ENCODE peak calls at places on chromosomes 11 and 22, in four cellular contexts. R, Q, W and P are unnamed samples.

GRCh38 chr11:32173435-32173834 is 82.6 kb downstream of the RCN1 start:
- DNase-seq in R (peak; percentile 90), Q (no peak), W (peak; percentile 22), P (peak; percentile 75)

GRCh38 chr11:75498556-75499255 is 27.0 kb downstream of the GDPD5 start:
- DNase-seq in R (peak; percentile 69), Q (no peak), W (no peak), P (peak; percentile 25)

GRCh38 chr11:76787911-76788596 is 4.9 kb downstream of the TSKU start:
- DNase-seq in R (peak; percentile 53), Q (no peak), W (no peak), P (peak; percentile 87)

GRCh38 chr11:86167499-86168161 is 76.9 kb upstream of the EED start:
- DNase-seq in R (no peak), Q (no peak), W (no peak), P (peak; percentile 44)

GRCh38 chr22:17928391-17928790 is 96.0 kb downstream of the MICAL3 start:
- DNase-seq in R (no peak), Q (no peak), W (no peak), P (no peak)

GRCh38 chr22:35486116-35486631 is 54.5 kb upstream of the RASD2 start:
- DNase-seq in R (no peak), Q (no peak), W (no peak), P (no peak)

GRCh38 chr22:31291716-31292644 is at the start of gene PIK3IP1:
- DNase-seq in R (peak; percentile 87), Q (peak; percentile 90), W (peak; percentile 60), P (peak; percentile 94)

GRCh38 chr11:64126796-64127195 is 39.1 kb downstream of the MACROD1 start:
- DNase-seq in R (no peak), Q (no peak), W (no peak), P (no peak)

GRCh38 chr22:32627091-32627490 is 152.5 kb downstream of the FBXO7 start:
- DNase-seq in R (no peak), Q (no peak), W (no peak), P (no peak)

GRCh38 chr11:1771273-1771672 is 7.5 kb upstream of the CTSD start:
- DNase-seq in R (no peak), Q (no peak), W (no peak), P (no peak)

GRCh38 chr11:95365346-95365745 is 134.3 kb upstream of the SESN3 start:
- DNase-seq in R (no peak), Q (no peak), W (no peak), P (no peak)

GRCh38 chr11:129259950-129260349 is 67.8 kb upstream of the ARHGAP32 start:
- DNase-seq in R (no peak), Q (no peak), W (no peak), P (no peak)

GRCh38 chr11:132817387-132817786 is 714.9 kb downstream of the OPCML start:
- DNase-seq in R (no peak), Q (no peak), W (no peak), P (no peak)

GRCh38 chr11:46106530-46107407 is 14.5 kb downstream of the PHF21A start:
- DNase-seq in R (peak; percentile 20), Q (no peak), W (no peak), P (no peak)

GRCh38 chr11:109527496-109527895 is 105.5 kb downstream of the C11orf87 start:
- DNase-seq in R (peak; percentile 42), Q (no peak), W (no peak), P (peak; percentile 47)

GRCh38 chr22:30185129-30185528 is 61.4 kb downstream of the LIF start:
- DNase-seq in R (no peak), Q (no peak), W (no peak), P (no peak)

GRCh38 chr11:9264381-9265210 is 554 bp downstream of the DENND5A start:
- DNase-seq in R (peak; percentile 70), Q (peak; percentile 43), W (no peak), P (peak; percentile 96)

GRCh38 chr11:126140932-126141291 is 70.5 kb downstream of the RPUSD4 start:
- DNase-seq in R (peak; percentile 71), Q (no peak), W (peak; percentile 77), P (peak; percentile 67)

GRCh38 chr11:30349885-30350284 is 27.0 kb downstream of the ARL14EP start:
- DNase-seq in R (no peak), Q (no peak), W (no peak), P (no peak)

GRCh38 chr11:30917859-30918478 is 331.8 kb upstream of the MPPED2 start:
- DNase-seq in R (peak; percentile 44), Q (peak; percentile 23), W (peak; percentile 66), P (peak; percentile 78)

GRCh38 chr11:65019824-65020223 is 5.9 kb downstream of the ARL2 start:
- DNase-seq in R (no peak), Q (no peak), W (no peak), P (no peak)

GRCh38 chr22:20569059-20570058 is 61.9 kb downstream of the MED15 start:
- DNase-seq in R (peak; percentile 96), Q (peak; percentile 94), W (no peak), P (peak; percentile 95)

GRCh38 chr11:35487532-35488078 is 37.8 kb downstream of the PAMR1 start:
- DNase-seq in R (peak; percentile 45), Q (no peak), W (peak; percentile 43), P (peak; percentile 71)

GRCh38 chr11:7671807-7672206 is 1.5 kb downstream of the CYB5R2 start:
- DNase-seq in R (no peak), Q (no peak), W (no peak), P (no peak)

GRCh38 chr11:12540913-12541587 is 133.2 kb upstream of the TEAD1 start:
- DNase-seq in R (peak; percentile 92), Q (no peak), W (no peak), P (peak; percentile 86)

GRCh38 chr11:13262096-13262495 is 15.5 kb upstream of the BMAL1 start:
- DNase-seq in R (peak; percentile 15), Q (no peak), W (no peak), P (no peak)